ENCODE peak calls at places on chromosomes 16 and 17, in ten cellular contexts. K, M, Z, L, R, V, S, O, U and P are unnamed samples.

GRCh38 chr16:50473375-50473945 is 74.7 kb upstream of the NKD1 start:
- DNase-seq in K (no peak), M (no peak), Z (no peak), L (no peak), R (no peak), V (no peak), S (no peak), O (no peak), U (no peak), P (no peak)

GRCh38 chr16:48441863-48442279 is 56.7 kb upstream of the SIAH1 start:
- DNase-seq in K (no peak), M (no peak), Z (no peak), L (no peak), R (no peak), V (no peak), S (no peak), O (no peak), U (no peak), P (no peak)

GRCh38 chr17:15516150-15516549 is 47.1 kb downstream of the TVP23C start:
- DNase-seq in K (no peak), M (no peak), Z (no peak), L (no peak), R (no peak), V (no peak), S (no peak), O (no peak), U (no peak), P (no peak)

GRCh38 chr17:30241051-30241450 is 5.6 kb upstream of the SLC6A4 start:
- DNase-seq in K (no peak), M (no peak), Z (no peak), L (no peak), R (no peak), V (no peak), S (no peak), O (no peak), U (no peak), P (no peak)

GRCh38 chr16:66954097-66954659 is 6.9 kb upstream of the CES3 start:
- DNase-seq in K (peak), M (peak), Z (peak), L (peak), R (peak), V (peak), S (peak), O (peak), U (peak), P (no peak)

GRCh38 chr17:62675701-62676100 is 48.2 kb downstream of the MRC2 start:
- DNase-seq in K (no peak), M (no peak), Z (no peak), L (no peak), R (no peak), V (no peak), S (no peak), O (no peak), U (no peak), P (no peak)

GRCh38 chr16:53457670-53458069 is 23.4 kb downstream of the RBL2 start:
- DNase-seq in K (peak), M (no peak), Z (no peak), L (no peak), R (no peak), V (no peak), S (peak), O (peak), U (no peak), P (no peak)

GRCh38 chr16:59260892-59261291 is 526.8 kb upstream of the GOT2 start:
- DNase-seq in K (no peak), M (no peak), Z (no peak), L (no peak), R (no peak), V (no peak), S (no peak), O (no peak), U (no peak), P (no peak)

GRCh38 chr17:28774206-28774605 is 30.4 kb downstream of the TRAF4 start:
- DNase-seq in K (no peak), M (no peak), Z (no peak), L (no peak), R (no peak), V (no peak), S (no peak), O (no peak), U (no peak), P (no peak)

GRCh38 chr17:13634001-13634400 is 32.3 kb upstream of the HS3ST3A1 start:
- DNase-seq in K (no peak), M (no peak), Z (no peak), L (no peak), R (no peak), V (no peak), S (no peak), O (no peak), U (no peak), P (no peak)

GRCh38 chr16:77618011-77618410 is 104.3 kb upstream of the NUDT7 start:
- DNase-seq in K (no peak), M (no peak), Z (no peak), L (no peak), R (no peak), V (no peak), S (no peak), O (no peak), U (no peak), P (no peak)

GRCh38 chr17:2122641-2123302 is 67.9 kb downstream of the HIC1 start:
- DNase-seq in K (no peak), M (no peak), Z (peak), L (no peak), R (peak), V (no peak), S (no peak), O (no peak), U (peak), P (no peak)

GRCh38 chr17:75267403-75268232 is 3.4 kb downstream of the MIF4GD start:
- DNase-seq in K (no peak), M (no peak), Z (peak), L (no peak), R (peak), V (no peak), S (no peak), O (no peak), U (no peak), P (no peak)